ENCODE peak calls at places on chromosomes 16 and 17, in four cellular contexts. C is cortex of kidney; D is kidney tubule cell; O is activated CD8-positive, alpha-beta T cell treated with anti-CD3 and anti-CD28 coated beads, Interleukin-2, amount 10 ng/mL, durations not matched to agents 7 days and 5 days. B is an unnamed sample.

GRCh38 chr16:4532238-4532637 is 6.3 kb downstream of the CDIP1 start:
- DNase-seq in D (no peak), O (no peak), C (no peak), B (no peak)

GRCh38 chr16:19348578-19349315 is 63.2 kb downstream of the CLEC19A start:
- DNase-seq in O (no peak), C (no peak), D (peak), B (no peak)

GRCh38 chr17:14228903-14229302 is 7.8 kb downstream of the CDRT15 start:
- DNase-seq in D (no peak), C (no peak), O (no peak), B (no peak)

GRCh38 chr17:82531431-82531881 is 11.9 kb downstream of the FOXK2 start:
- DNase-seq in C (no peak), D (peak), O (no peak), B (no peak)

GRCh38 chr17:75273968-75274708 is 3.1 kb upstream of the MIF4GD start:
- DNase-seq in C (no peak), O (no peak), D (peak), B (no peak)

GRCh38 chr16:11127610-11128195 is 128.3 kb downstream of the SOCS1 start:
- DNase-seq in C (no peak), O (no peak), D (no peak), B (no peak)

GRCh38 chr17:79931517-79932309 is 92.5 kb upstream of the CBX4 start:
- DNase-seq in C (no peak), D (peak), O (no peak), B (no peak)

GRCh38 chr17:71208111-71208704 is 912.6 kb upstream of the SOX9 start:
- DNase-seq in D (peak), C (no peak), O (no peak), B (no peak)

GRCh38 chr17:44324571-44325275 is at the start of gene SLC25A39:
- DNase-seq in D (peak), O (peak), C (peak), B (peak)

GRCh38 chr16:84924339-84925091 is 86.8 kb downstream of the ZDHHC7 start:
- DNase-seq in C (no peak), O (no peak), D (no peak), B (no peak)

GRCh38 chr16:53282975-53283946 is 151.0 kb upstream of the RBL2 start:
- DNase-seq in C (no peak), O (no peak), D (peak), B (peak)

GRCh38 chr17:40004712-40005111 is 10.5 kb upstream of the CSF3 start:
- DNase-seq in C (no peak), D (no peak), O (no peak), B (no peak)

GRCh38 chr16:57470683-57471082 is 8.2 kb downstream of the POLR2C start:
- DNase-seq in C (no peak), O (no peak), D (no peak), B (no peak)

GRCh38 chr17:19546289-19547065 is 12.8 kb downstream of the SLC47A1 start:
- DNase-seq in D (no peak), O (no peak), C (no peak), B (no peak)

GRCh38 chr16:3998793-3999478 is 117.3 kb downstream of the ADCY9 start:
- DNase-seq in O (no peak), C (no peak), D (no peak), B (no peak)

GRCh38 chr17:45270828-45271418 is 9.0 kb upstream of the SPATA32 start:
- DNase-seq in D (no peak), O (peak), C (no peak), B (peak)